ENCODE peak calls at places on chromosomes 12 and 14, in five cellular contexts. Q is GM03348; F is iris pigment epithelial cell; P is naive B cell; J is activated CD4-positive, alpha-beta T cell treated with anti-CD3 and anti-CD28 coated beads, Interleukin-2, amount 50 U/mL, for 24 hours. M is an unnamed sample.

GRCh38 chr12:117342247-117342646 is 19.2 kb downstream of the NOS1 start:
- DNase-seq in Q (no peak), F (no peak), J (no peak), P (no peak), M (no peak)

GRCh38 chr12:49922349-49923034 is 18.8 kb upstream of the FAIM2 start:
- DNase-seq in J (no peak), Q (no peak), F (no peak), P (no peak), M (no peak)

GRCh38 chr14:58428011-58428807 is 690 bp downstream of the KIAA0586 start:
- DNase-seq in J (no peak), P (no peak), Q (peak), F (peak), M (no peak)

GRCh38 chr14:64845878-64846277 is 33.8 kb downstream of the SPTB start:
- DNase-seq in Q (peak), J (no peak), P (no peak), F (peak), M (no peak)

GRCh38 chr12:124568431-124569374 is 1.3 kb upstream of the NCOR2 start:
- DNase-seq in P (peak), J (peak), Q (peak), F (peak), M (no peak)

GRCh38 chr14:32134448-32135070 is 57.5 kb downstream of the ARHGAP5 start:
- DNase-seq in Q (peak), F (peak), P (no peak), J (no peak), M (no peak)

GRCh38 chr14:98665019-98665418 is 607.0 kb downstream of the BCL11B start:
- DNase-seq in Q (no peak), P (no peak), J (no peak), F (no peak), M (no peak)

GRCh38 chr12:111424793-111425251 is 19.1 kb downstream of the SH2B3 start:
- DNase-seq in J (no peak), F (no peak), Q (no peak), P (no peak), M (no peak)

GRCh38 chr12:109288571-109288970 is 20.5 kb downstream of the FOXN4 start:
- DNase-seq in F (no peak), Q (no peak), J (no peak), P (no peak), M (no peak)

GRCh38 chr14:50530794-50531193 is 1.6 kb downstream of the MAP4K5 start:
- DNase-seq in P (no peak), J (no peak), Q (no peak), F (no peak), M (no peak)

GRCh38 chr12:67042697-67043131 is 226.4 kb upstream of the CAND1 start:
- DNase-seq in F (peak), Q (no peak), J (no peak), P (no peak), M (no peak)

GRCh38 chr12:8145754-8146415 is 10.9 kb upstream of the ZNF705A start:
- DNase-seq in Q (peak), P (no peak), F (peak), J (no peak), M (no peak)

GRCh38 chr12:120584343-120585149 is 3.3 kb upstream of the POP5 start:
- DNase-seq in Q (peak), P (peak), J (peak), F (no peak), M (peak)

GRCh38 chr12:47986266-47986610 is 18.0 kb downstream of the COL2A1 start:
- DNase-seq in J (no peak), Q (no peak), P (no peak), F (no peak), M (no peak)

GRCh38 chr14:34678306-34678705 is 36.1 kb downstream of the CFL2 start:
- DNase-seq in J (no peak), Q (peak), F (no peak), P (no peak), M (no peak)